ENCODE peak calls at places on chromosomes 4 and X, in eight cellular contexts. K is GM23248, N is AG09319, V is HEK293T, D is breast epithelium, C is astrocyte, M is NCI-H1092 treated with DMSO at 0.1 percent for 48 hours, Z is upper lobe of right lung. Y is an unnamed sample.

GRCh38 chr4:92198711-92199110 is 105.1 kb upstream of the GRID2 start:
- DNase-seq in K (peak; percentile 73), N (no peak), V (no peak), D (no peak), C (peak; percentile 56), M (no peak), Z (no peak), Y (no peak)

GRCh38 chrX:1534321-1535168 is 2.4 kb downstream of the P2RY8 start:
- DNase-seq in K (no peak), N (no peak), V (no peak), D (no peak), C (no peak), M (no peak), Z (peak; percentile 60), Y (no peak)

GRCh38 chrX:104315555-104315954 is 60.8 kb upstream of the ESX1 start:
- DNase-seq in K (peak; percentile 76), N (peak; percentile 22), V (no peak), D (no peak), C (peak; percentile 72), M (no peak), Z (no peak), Y (no peak)

GRCh38 chrX:46310815-46311497 is 234.3 kb downstream of the ZNF674 start:
- DNase-seq in K (peak; percentile 33), N (no peak), V (no peak), D (no peak), C (no peak), M (no peak), Z (no peak), Y (no peak)

GRCh38 chr4:183353557-183353956 is 31.3 kb upstream of the CLDN24 start:
- DNase-seq in K (no peak), N (no peak), V (no peak), D (no peak), C (no peak), M (no peak), Z (no peak), Y (no peak)

GRCh38 chrX:84932814-84933213 is 70.9 kb upstream of the APOOL start:
- DNase-seq in K (no peak), N (no peak), V (no peak), D (no peak), C (no peak), M (no peak), Z (no peak), Y (no peak)

GRCh38 chrX:74924449-74925209 is 623 bp downstream of the NEXMIF start:
- DNase-seq in K (peak; percentile 12), N (no peak), V (peak; percentile 52), D (peak; percentile 21), C (peak; percentile 1), M (peak; percentile 81), Z (peak; percentile 73), Y (peak; percentile 88)

GRCh38 chrX:136395271-136395670 is 92.5 kb upstream of the BRS3 start:
- DNase-seq in K (peak; percentile 68), N (no peak), V (no peak), D (no peak), C (no peak), M (no peak), Z (no peak), Y (no peak)

GRCh38 chrX:31038585-31039326 is 33.1 kb downstream of the FTHL17 start:
- DNase-seq in K (peak; percentile 45), N (peak; percentile 2), V (peak; percentile 42), D (no peak), C (peak; percentile 8), M (peak; percentile 19), Z (no peak), Y (peak; percentile 35)

GRCh38 chrX:65932173-65933084 is 107.5 kb downstream of the VSIG4 start:
- DNase-seq in K (no peak), N (no peak), V (peak; percentile 15), D (no peak), C (no peak), M (no peak), Z (no peak), Y (no peak)

GRCh38 chr4:72770708-72771107 is 201.7 kb upstream of the ADAMTS3 start:
- DNase-seq in K (no peak), N (peak; percentile 15), V (no peak), D (no peak), C (no peak), M (no peak), Z (no peak), Y (no peak)

GRCh38 chr4:30950737-30951136 is 230.6 kb downstream of the PCDH7 start:
- DNase-seq in K (no peak), N (no peak), V (peak; percentile 22), D (no peak), C (no peak), M (no peak), Z (no peak), Y (no peak)

GRCh38 chr4:125464146-125464545 is 149.4 kb downstream of the FAT4 start:
- DNase-seq in K (peak; percentile 53), N (peak; percentile 18), V (no peak), D (no peak), C (no peak), M (no peak), Z (no peak), Y (no peak)

GRCh38 chr4:134720030-134720429 is 518.4 kb upstream of the PABPC4L start:
- DNase-seq in K (no peak), N (no peak), V (no peak), D (no peak), C (no peak), M (no peak), Z (no peak), Y (no peak)

GRCh38 chrX:140346711-140347110 is 158.2 kb downstream of the SOX3 start:
- DNase-seq in K (peak; percentile 17), N (no peak), V (no peak), D (no peak), C (peak; percentile 41), M (no peak), Z (no peak), Y (peak; percentile 19)

GRCh38 chrX:73455171-73455570 is 8.3 kb downstream of the CDX4 start:
- DNase-seq in K (no peak), N (no peak), V (no peak), D (no peak), C (no peak), M (no peak), Z (no peak), Y (no peak)

GRCh38 chr4:111066887-111067286 is 444.0 kb upstream of the PITX2 start:
- DNase-seq in K (peak; percentile 77), N (no peak), V (no peak), D (no peak), C (peak; percentile 49), M (no peak), Z (no peak), Y (peak; percentile 7)

GRCh38 chrX:21934414-21934813 is 6.1 kb upstream of the SMS start:
- DNase-seq in K (no peak), N (no peak), V (no peak), D (no peak), C (no peak), M (no peak), Z (no peak), Y (no peak)

Y was measured in retina.